ENCODE peak calls at places on chromosomes 16 and 17, in ten cellular contexts. O, K, W, U, S, Y, N, P, M and Q are unnamed samples.
A peak's percentile ranks its signal among the peaks of the same experiment; 100 is the strongest.

GRCh38 chr16:3652373-3653037 is 2.0 kb upstream of the DNASE1 start:
- DNase-seq in O (no peak), K (no peak), W (no peak), U (no peak), S (no peak), Y (no peak), N (no peak), P (no peak), M (no peak), Q (no peak)

GRCh38 chr16:74769791-74770190 is 4.8 kb downstream of the FA2H start:
- DNase-seq in O (no peak), K (no peak), W (no peak), U (no peak), S (no peak), Y (no peak), N (no peak), P (no peak), M (no peak), Q (no peak)

GRCh38 chr16:87790278-87791023 is 24.7 kb upstream of the KLHDC4 start:
- DNase-seq in O (peak; percentile 68), K (no peak), W (no peak), U (no peak), S (no peak), Y (peak; percentile 48), N (no peak), P (peak; percentile 37), M (peak; percentile 68), Q (no peak)

GRCh38 chr16:15639061-15639568 is 3.8 kb downstream of the MARF1 start:
- DNase-seq in O (no peak), K (no peak), W (no peak), U (no peak), S (no peak), Y (no peak), N (no peak), P (no peak), M (no peak), Q (no peak)

GRCh38 chr16:49580751-49581303 is 207.2 kb downstream of the C16orf78 start:
- DNase-seq in O (no peak), K (no peak), W (no peak), U (no peak), S (no peak), Y (no peak), N (no peak), P (no peak), M (no peak), Q (no peak)

GRCh38 chr16:30609002-30609927 is 924 bp downstream of the ZNF689 start:
- DNase-seq in O (peak; percentile 82), K (no peak), W (no peak), U (peak; percentile 55), S (no peak), Y (peak; percentile 32), N (peak; percentile 56), P (no peak), M (peak; percentile 31), Q (no peak)

GRCh38 chr17:45857977-45858708 is 13.5 kb downstream of the SPPL2C start:
- DNase-seq in O (no peak), K (no peak), W (no peak), U (no peak), S (no peak), Y (peak; percentile 37), N (no peak), P (no peak), M (no peak), Q (peak; percentile 67)

GRCh38 chr17:2049333-2050245 is 5.3 kb upstream of the HIC1 start:
- DNase-seq in O (peak; percentile 95), K (peak; percentile 43), W (peak; percentile 80), U (peak; percentile 76), S (peak; percentile 54), Y (no peak), N (peak; percentile 88), P (peak; percentile 49), M (peak; percentile 24), Q (peak; percentile 88)

GRCh38 chr17:39573447-39574298 is 34.0 kb downstream of the NEUROD2 start:
- DNase-seq in O (peak; percentile 86), K (no peak), W (no peak), U (peak; percentile 73), S (no peak), Y (peak; percentile 65), N (peak; percentile 55), P (peak; percentile 11), M (peak; percentile 40), Q (no peak)

GRCh38 chr17:45440161-45440859 is 7.6 kb upstream of the ARHGAP27 start:
- DNase-seq in O (no peak), K (no peak), W (no peak), U (no peak), S (no peak), Y (no peak), N (no peak), P (no peak), M (peak; percentile 3), Q (no peak)

GRCh38 chr17:50879086-50879485 is 12.9 kb upstream of the TOB1 start:
- DNase-seq in O (no peak), K (no peak), W (no peak), U (no peak), S (no peak), Y (no peak), N (no peak), P (no peak), M (no peak), Q (no peak)

GRCh38 chr17:673200-673681 is 41.4 kb downstream of the VPS53 start:
- DNase-seq in O (no peak), K (no peak), W (no peak), U (no peak), S (no peak), Y (no peak), N (no peak), P (no peak), M (no peak), Q (peak; percentile 87)

GRCh38 chr16:50646345-50646744 is 34.8 kb downstream of the SNX20 start:
- DNase-seq in O (no peak), K (no peak), W (no peak), U (no peak), S (no peak), Y (no peak), N (no peak), P (no peak), M (no peak), Q (no peak)

GRCh38 chr16:79656537-79657115 is 56.1 kb upstream of the MAF start:
- DNase-seq in O (no peak), K (no peak), W (no peak), U (no peak), S (no peak), Y (no peak), N (no peak), P (no peak), M (peak; percentile 66), Q (no peak)

GRCh38 chr16:3999479-3999868 is 116.8 kb downstream of the ADCY9 start:
- DNase-seq in O (no peak), K (no peak), W (no peak), U (no peak), S (no peak), Y (peak; percentile 65), N (no peak), P (no peak), M (no peak), Q (no peak)

GRCh38 chr16:14015017-14015416 is 56.1 kb upstream of the MRTFB start:
- DNase-seq in O (no peak), K (no peak), W (no peak), U (no peak), S (no peak), Y (no peak), N (no peak), P (no peak), M (no peak), Q (no peak)

GRCh38 chr16:78503501-78504110 is 404.2 kb downstream of the WWOX start:
- DNase-seq in O (no peak), K (no peak), W (peak; percentile 18), U (peak; percentile 13), S (peak; percentile 28), Y (peak; percentile 5), N (peak; percentile 8), P (peak; percentile 77), M (peak; percentile 16), Q (peak; percentile 64)

GRCh38 chr16:20613471-20613887 is 37.3 kb upstream of the ACSM2B start:
- DNase-seq in O (no peak), K (no peak), W (no peak), U (no peak), S (no peak), Y (no peak), N (no peak), P (no peak), M (no peak), Q (no peak)

GRCh38 chr17:79019631-79020584 is 4.1 kb upstream of the C1QTNF1 start:
- DNase-seq in O (peak; percentile 86), K (no peak), W (no peak), U (peak; percentile 8), S (peak; percentile 25), Y (peak; percentile 80), N (peak; percentile 32), P (no peak), M (peak; percentile 60), Q (peak; percentile 23)